ENCODE peak calls at places on chromosomes 11 and 22, in nine cellular contexts. D is GM12865, Q is cardiac fibroblast, T is choroid plexus epithelial cell, A is BE2C, E is AG04450, P is A549, I is colonic mucosa, Y is fibroblast of the aortic adventitia. S is an unnamed sample.

GRCh38 chr11:114796954-114797721 is 118.8 kb downstream of the NXPE2 start:
- DNase-seq in E (no peak), A (no peak), I (no peak), Q (no peak), D (no peak), P (no peak), Y (no peak), T (no peak), S (no peak)

GRCh38 chr22:27461470-27461869 is 340.1 kb downstream of the MN1 start:
- DNase-seq in E (peak; percentile 72), Q (peak; percentile 97), A (no peak), D (no peak), P (peak; percentile 58), I (no peak), Y (peak; percentile 85), T (peak; percentile 78), S (peak; percentile 86)

GRCh38 chr22:31348766-31349165 is 2.6 kb upstream of the PATZ1 start:
- DNase-seq in A (no peak), D (no peak), E (no peak), I (no peak), P (no peak), Q (no peak), T (no peak), Y (no peak), S (no peak)

GRCh38 chr22:19689408-19689807 is 24.9 kb upstream of the SEPTIN5 start:
- DNase-seq in T (no peak), Y (no peak), P (no peak), Q (no peak), A (no peak), D (no peak), I (no peak), E (no peak), S (no peak)

GRCh38 chr11:45320366-45320765 is 34.2 kb upstream of the SYT13 start:
- DNase-seq in P (no peak), I (no peak), T (no peak), E (no peak), Q (no peak), D (no peak), Y (no peak), A (no peak), S (no peak)

GRCh38 chr11:128039140-128040021 is 548.0 kb downstream of the ETS1 start:
- DNase-seq in Y (peak; percentile 95), A (no peak), P (no peak), T (peak; percentile 88), Q (peak; percentile 88), I (peak; percentile 45), D (peak; percentile 64), E (no peak), S (peak; percentile 90)

GRCh38 chr11:975824-976223 is 50.2 kb downstream of the AP2A2 start:
- DNase-seq in Q (peak; percentile 57), I (no peak), D (no peak), A (peak; percentile 21), P (peak; percentile 78), T (peak; percentile 66), E (peak; percentile 4), Y (peak; percentile 41), S (peak; percentile 44)

GRCh38 chr22:27603823-27604190 is 197.7 kb downstream of the MN1 start:
- DNase-seq in T (peak; percentile 68), E (no peak), D (no peak), I (no peak), Q (peak; percentile 43), P (no peak), Y (no peak), A (no peak), S (peak; percentile 57)

GRCh38 chr11:117883063-117883462 is 6.6 kb upstream of the FXYD6 start:
- DNase-seq in P (no peak), E (no peak), T (no peak), I (no peak), Y (no peak), Q (no peak), A (no peak), D (no peak), S (no peak)

GRCh38 chr11:27203077-27203476 is 159.9 kb downstream of the CCDC34 start:
- DNase-seq in P (no peak), E (no peak), Y (no peak), I (peak; percentile 22), A (no peak), T (no peak), Q (no peak), D (no peak), S (no peak)

GRCh38 chr22:19086944-19087343 is 35.3 kb downstream of the DGCR2 start:
- DNase-seq in D (no peak), A (no peak), I (no peak), E (no peak), Y (peak; percentile 44), P (no peak), T (peak; percentile 64), Q (peak; percentile 52), S (peak; percentile 53)

GRCh38 chr11:19957301-19957985 is 202.8 kb downstream of the DBX1 start:
- DNase-seq in T (no peak), A (no peak), Q (no peak), D (no peak), Y (no peak), P (no peak), E (no peak), I (no peak), S (no peak)

GRCh38 chr22:20117656-20118571 is 888 bp upstream of the TRMT2A start:
- DNase-seq in P (no peak), I (no peak), T (peak; percentile 34), D (peak; percentile 61), E (no peak), Y (peak; percentile 14), Q (peak; percentile 31), A (peak; percentile 22), S (no peak)

GRCh38 chr11:119340335-119341221 is at the start of gene C1QTNF5:
- DNase-seq in E (no peak), A (no peak), P (no peak), T (peak; percentile 27), D (no peak), Q (peak; percentile 39), I (peak; percentile 77), Y (peak; percentile 85), S (peak; percentile 63)

GRCh38 chr22:19121631-19122142 is 525 bp downstream of the DGCR2 start:
- DNase-seq in D (peak; percentile 53), P (peak; percentile 19), T (peak; percentile 29), E (no peak), Y (no peak), A (peak; percentile 54), Q (peak; percentile 50), I (peak; percentile 59), S (no peak)

GRCh38 chr11:46553746-46554204 is 40.0 kb downstream of the AMBRA1 start:
- DNase-seq in D (no peak), I (no peak), A (no peak), E (no peak), T (no peak), P (peak; percentile 79), Y (no peak), Q (no peak), S (no peak)

GRCh38 chr11:105960252-105961245 is 61.5 kb downstream of the MSANTD4 start:
- DNase-seq in E (no peak), P (no peak), Q (no peak), T (no peak), I (no peak), A (peak; percentile 48), D (no peak), Y (no peak), S (no peak)
- H3K4me3 ChIP-seq in E (no peak overlapping the region), P (no peak overlapping the region), Q (no peak overlapping the region), T (no peak overlapping the region), I (no peak overlapping the region), A (no peak overlapping the region), D (no peak overlapping the region), Y (no peak overlapping the region), S (no peak overlapping the region)

GRCh38 chr22:34333285-34333684 is 413.0 kb upstream of the LARGE1 start:
- DNase-seq in A (no peak), E (no peak), Q (no peak), I (no peak), T (no peak), Y (no peak), P (no peak), D (no peak), S (no peak)
- TF ChIP-seq CTCF in A (no peak), E (no peak), Q (no peak), I (no peak), T (no peak), Y (no peak), P (no peak), D (no peak), S (no peak)

GRCh38 chr22:49051491-49052022 is 776.1 kb downstream of the BRD1 start:
- DNase-seq in A (no peak), P (no peak), Y (no peak), D (no peak), E (no peak), Q (no peak), I (no peak), T (no peak), S (no peak)
- H3K4me3 ChIP-seq in A (no peak overlapping the region), P (no peak overlapping the region), Y (no peak overlapping the region), D (no peak overlapping the region), E (peak overlapping the region; percentile 34), Q (no peak overlapping the region), I (peak overlapping the region; percentile 27), T (peak overlapping the region; percentile 39), S (peak overlapping the region; percentile 36)

GRCh38 chr22:37697540-37697835 is 640 bp downstream of the TRIOBP start:
- DNase-seq in T (no peak), P (no peak), D (no peak), E (no peak), A (no peak), I (no peak), Q (no peak), Y (no peak), S (no peak)

GRCh38 chr22:37701121-37701786 is 4.4 kb downstream of the TRIOBP start:
- DNase-seq in Y (peak; percentile 68), P (no peak), D (no peak), Q (peak; percentile 22), I (no peak), E (no peak), A (no peak), T (no peak), S (no peak)

GRCh38 chr22:37692627-37693285 is 4.1 kb upstream of the TRIOBP start:
- DNase-seq in Q (no peak), Y (no peak), E (no peak), A (no peak), I (no peak), T (no peak), P (no peak), D (no peak), S (no peak)

GRCh38 chr22:37690901-37691504 is 4.9 kb downstream of the NOL12 start:
- DNase-seq in I (no peak), T (no peak), P (no peak), A (no peak), Q (no peak), D (no peak), Y (no peak), E (no peak), S (no peak)

DNA sequence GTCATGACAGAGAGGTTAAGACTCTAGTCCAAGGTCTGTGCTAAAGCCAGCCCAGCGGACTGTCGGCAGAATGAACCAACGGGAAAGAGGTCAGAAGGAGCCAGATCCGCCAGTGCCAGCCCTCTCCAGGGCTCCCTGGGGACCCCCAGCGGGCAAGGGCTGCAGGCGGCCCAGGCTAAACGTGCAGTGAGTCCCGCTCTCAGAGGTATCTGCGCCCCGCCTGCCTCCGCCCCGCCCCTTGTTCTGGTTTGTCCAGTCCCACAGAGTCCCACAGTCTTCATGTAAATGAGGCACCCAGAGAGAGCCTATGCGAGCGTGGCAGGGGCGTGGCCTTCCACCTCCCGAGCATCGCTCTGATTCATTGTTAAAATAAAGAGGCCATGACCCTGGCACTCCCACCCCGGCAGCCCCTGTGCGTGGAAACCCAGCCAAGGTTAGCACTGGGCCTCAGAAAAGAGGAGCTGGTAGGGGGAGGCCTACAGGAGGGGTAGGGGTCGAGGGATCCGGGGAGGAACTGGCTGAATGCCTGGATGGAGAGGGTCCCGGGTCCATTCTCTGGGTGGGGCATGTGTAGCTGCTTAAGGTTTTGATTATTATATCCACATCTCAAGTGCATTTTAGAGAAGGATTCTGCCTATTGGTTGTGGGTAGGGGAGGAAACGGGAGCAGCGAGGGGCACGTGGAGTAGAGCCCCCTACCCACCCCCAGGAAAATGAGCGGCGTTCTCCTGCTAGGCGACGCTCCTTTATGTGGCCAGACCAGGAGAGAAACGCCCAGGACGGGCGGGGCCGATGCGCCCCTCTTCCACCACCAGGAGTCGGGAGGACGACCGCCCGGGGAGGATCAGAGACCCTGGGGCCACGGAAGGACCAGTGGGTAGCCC is at the start of gene TRIOBP:
- DNase-seq in P (peak; percentile 87), D (peak; percentile 85), I (peak; percentile 97), A (peak; percentile 100), T (peak; percentile 94), Y (peak; percentile 89), E (peak; percentile 78), Q (peak; percentile 93), S (peak; percentile 95)
- TF ChIP-seq CTCF in P (no peak), D (peak; percentile 30), I (peak; percentile 38), A (peak; percentile 42), T (peak; percentile 56), Y (peak; percentile 45), E (peak; percentile 66), Q (peak; percentile 32), S (peak; percentile 70)